ENCODE peak calls at places on chromosomes 4 and X, in seven cellular contexts. One of them, this sample, is unnamed.

GRCh38 chr4:176150283-176150682 is 45.1 kb downstream of the SPATA4 start:
- DNase-seq in GM20000: peak
- DNase-seq in memory B cell: no peak
- DNase-seq in erythroblast: no peak
- DNase-seq in ACHN: peak
- DNase-seq in hippocampal formation: peak
- DNase-seq in fibroblast of pulmonary artery: peak
- DNase-seq in this sample: peak

GRCh38 chr4:44535981-44536380 is 87.4 kb upstream of the KCTD8 start:
- DNase-seq in GM20000: no peak
- DNase-seq in memory B cell: no peak
- DNase-seq in erythroblast: no peak
- DNase-seq in ACHN: no peak
- DNase-seq in hippocampal formation: no peak
- DNase-seq in fibroblast of pulmonary artery: no peak
- DNase-seq in this sample: no peak

GRCh38 chr4:170079981-170080380 is 9.8 kb downstream of the AADAT start:
- DNase-seq in GM20000: no peak
- DNase-seq in memory B cell: no peak
- DNase-seq in erythroblast: no peak
- DNase-seq in ACHN: no peak
- DNase-seq in hippocampal formation: no peak
- DNase-seq in fibroblast of pulmonary artery: no peak
- DNase-seq in this sample: peak

GRCh38 chrX:136386821-136387220 is 86.1 kb downstream of the ADGRG4 start:
- DNase-seq in GM20000: no peak
- DNase-seq in memory B cell: no peak
- DNase-seq in erythroblast: no peak
- DNase-seq in ACHN: no peak
- DNase-seq in hippocampal formation: no peak
- DNase-seq in fibroblast of pulmonary artery: no peak
- DNase-seq in this sample: no peak

GRCh38 chr4:24912252-24913098 is at the start of gene CCDC149:
- DNase-seq in GM20000: peak
- DNase-seq in memory B cell: no peak
- DNase-seq in erythroblast: no peak
- DNase-seq in ACHN: peak
- DNase-seq in hippocampal formation: peak
- DNase-seq in fibroblast of pulmonary artery: peak
- DNase-seq in this sample: peak

GRCh38 chr4:75432683-75433082 is 81.5 kb downstream of the RCHY1 start:
- DNase-seq in GM20000: no peak
- DNase-seq in memory B cell: no peak
- DNase-seq in erythroblast: peak
- DNase-seq in ACHN: peak
- DNase-seq in hippocampal formation: no peak
- DNase-seq in fibroblast of pulmonary artery: peak
- DNase-seq in this sample: peak

GRCh38 chrX:123834116-123834515 is 25.7 kb upstream of the XIAP start:
- DNase-seq in GM20000: no peak
- DNase-seq in memory B cell: no peak
- DNase-seq in erythroblast: no peak
- DNase-seq in ACHN: no peak
- DNase-seq in hippocampal formation: no peak
- DNase-seq in fibroblast of pulmonary artery: no peak
- DNase-seq in this sample: no peak

GRCh38 chrX:136104936-136105335 is 42.4 kb upstream of the FHL1 start:
- DNase-seq in GM20000: no peak
- DNase-seq in memory B cell: no peak
- DNase-seq in erythroblast: no peak
- DNase-seq in ACHN: no peak
- DNase-seq in hippocampal formation: no peak
- DNase-seq in fibroblast of pulmonary artery: no peak
- DNase-seq in this sample: no peak

GRCh38 chr4:69799337-69799736 is 38.9 kb upstream of the SULT1B1 start:
- DNase-seq in GM20000: no peak
- DNase-seq in memory B cell: no peak
- DNase-seq in erythroblast: no peak
- DNase-seq in ACHN: no peak
- DNase-seq in hippocampal formation: no peak
- DNase-seq in fibroblast of pulmonary artery: no peak
- DNase-seq in this sample: no peak

GRCh38 chr4:30948653-30949052 is 228.5 kb downstream of the PCDH7 start:
- DNase-seq in GM20000: no peak
- DNase-seq in memory B cell: no peak
- DNase-seq in erythroblast: no peak
- DNase-seq in ACHN: no peak
- DNase-seq in hippocampal formation: no peak
- DNase-seq in fibroblast of pulmonary artery: peak
- DNase-seq in this sample: peak

GRCh38 chr4:38132140-38132673 is 172.0 kb downstream of the PTTG2 start:
- DNase-seq in GM20000: peak
- DNase-seq in memory B cell: no peak
- DNase-seq in erythroblast: peak
- DNase-seq in ACHN: no peak
- DNase-seq in hippocampal formation: peak
- DNase-seq in fibroblast of pulmonary artery: peak
- DNase-seq in this sample: peak

This sample was measured in fibroblast of villous mesenchyme.